ENCODE peak calls at places on chromosomes 13 and 19, in eight cellular contexts. T is GM19239; Z is M059J; X is nephron progenitor cell; F is substantia nigra; H is heart left ventricle; E is stimulated activated naive CD8-positive, alpha-beta T cell treated with anti-CD3 and anti-CD28 coated beads, Interleukin-15, Interleukin-2, amounts not matched to agents 100 U/mL and 50 U/mL, for 24 hours; M is activated T-helper 2 cell treated with anti-CD3 and anti-CD28 coated beads, Interferon-gamma antibody, Interleukin-2, Interleukin-4, amounts not matched to agents 10 μg/mL and 5 μg/mL and 100 μg/mL, durations not matched to agents 14 hours and 24 hours and 36 hours. S is an unnamed sample.

GRCh38 chr19:29484876-29485275 is 40.9 kb upstream of the VSTM2B start:
- DNase-seq in T (no peak), Z (no peak), X (no peak), F (no peak), H (peak; percentile 4), E (no peak), M (no peak), S (no peak)

GRCh38 chr13:67267136-67267535 is 37.0 kb upstream of the PCDH9 start:
- DNase-seq in T (no peak), Z (peak; percentile 2), X (no peak), F (no peak), H (no peak), E (no peak), M (no peak), S (no peak)

GRCh38 chr13:97653741-97654140 is 219.8 kb downstream of the RAP2A start:
- DNase-seq in T (no peak), Z (peak; percentile 27), X (no peak), F (no peak), H (no peak), E (no peak), M (no peak), S (no peak)

GRCh38 chr13:23639672-23640275 is 69.6 kb downstream of the TNFRSF19 start:
- DNase-seq in T (no peak), Z (no peak), X (no peak), F (no peak), H (no peak), E (no peak), M (no peak), S (no peak)

GRCh38 chr13:113448885-113449692 is 4.2 kb downstream of the ADPRHL1 start:
- DNase-seq in T (no peak), Z (no peak), X (no peak), F (peak; percentile 88), H (no peak), E (peak; percentile 56), M (peak; percentile 28), S (no peak)

GRCh38 chr13:75666646-75667351 is 30.7 kb downstream of the LMO7 start:
- DNase-seq in T (no peak), Z (peak; percentile 38), X (no peak), F (no peak), H (no peak), E (no peak), M (no peak), S (peak; percentile 51)

GRCh38 chr19:27746691-27747380 is 1466.1 kb downstream of the UQCRFS1 start:
- DNase-seq in T (no peak), Z (no peak), X (peak; percentile 30), F (peak; percentile 40), H (peak; percentile 36), E (peak; percentile 6), M (no peak), S (peak; percentile 34)

GRCh38 chr13:52925775-52926285 is 77.4 kb upstream of the PCDH8 start:
- DNase-seq in T (no peak), Z (no peak), X (no peak), F (no peak), H (peak; percentile 20), E (no peak), M (no peak), S (no peak)

GRCh38 chr19:18290250-18291018 is 9.0 kb upstream of the JUND start:
- DNase-seq in T (no peak), Z (no peak), X (no peak), F (peak; percentile 55), H (no peak), E (peak; percentile 97), M (peak; percentile 85), S (no peak)

GRCh38 chr13:24228852-24229458 is 68.4 kb downstream of the SPATA13 start:
- DNase-seq in T (no peak), Z (peak; percentile 55), X (peak; percentile 39), F (peak; percentile 15), H (no peak), E (peak; percentile 34), M (no peak), S (peak; percentile 67)

GRCh38 chr19:55474269-55475265 is 1.9 kb upstream of the ZNF628 start:
- DNase-seq in T (no peak), Z (peak; percentile 96), X (no peak), F (no peak), H (no peak), E (no peak), M (no peak), S (peak; percentile 95)

GRCh38 chr19:58395220-58395978 is at the start of gene RNF225:
- DNase-seq in T (no peak), Z (peak; percentile 33), X (no peak), F (no peak), H (no peak), E (no peak), M (no peak), S (peak; percentile 47)

GRCh38 chr13:72186730-72187422 is 319.9 kb upstream of the DACH1 start:
- DNase-seq in T (no peak), Z (no peak), X (no peak), F (no peak), H (no peak), E (no peak), M (no peak), S (no peak)

GRCh38 chr19:40216777-40217026 is 1.5 kb downstream of the TTC9B start:
- DNase-seq in T (no peak), Z (no peak), X (no peak), F (no peak), H (no peak), E (no peak), M (no peak), S (no peak)

GRCh38 chr19:29967623-29968022 is 25.6 kb downstream of the URI1 start:
- DNase-seq in T (no peak), Z (no peak), X (no peak), F (peak; percentile 18), H (no peak), E (no peak), M (no peak), S (no peak)

GRCh38 chr13:104111031-104111430 is 1044.8 kb upstream of the SLC10A2 start:
- DNase-seq in T (no peak), Z (no peak), X (no peak), F (no peak), H (no peak), E (no peak), M (no peak), S (no peak)

GRCh38 chr13:113491418-113491883 is 940 bp upstream of the DCUN1D2 start:
- DNase-seq in T (no peak), Z (peak; percentile 47), X (peak; percentile 54), F (peak; percentile 41), H (no peak), E (peak; percentile 10), M (no peak), S (peak; percentile 40)

GRCh38 chr19:19445911-19446361 is 40.5 kb downstream of the GATAD2A start:
- DNase-seq in T (no peak), Z (peak; percentile 51), X (no peak), F (no peak), H (no peak), E (peak; percentile 30), M (no peak), S (peak; percentile 49)

GRCh38 chr19:41327076-41327475 is 17.1 kb downstream of the CCDC97 start:
- DNase-seq in T (no peak), Z (no peak), X (no peak), F (no peak), H (no peak), E (no peak), M (no peak), S (no peak)

GRCh38 chr19:44435441-44435840 is 12.8 kb downstream of the ZNF229 start:
- DNase-seq in T (no peak), Z (no peak), X (no peak), F (no peak), H (no peak), E (no peak), M (no peak), S (no peak)

GRCh38 chr19:50874185-50874584 is 946 bp downstream of the KLK2 start:
- DNase-seq in T (no peak), Z (no peak), X (no peak), F (no peak), H (no peak), E (no peak), M (no peak), S (no peak)

GRCh38 chr13:20271441-20271840 is 39.3 kb upstream of the GJB6 start:
- DNase-seq in T (no peak), Z (no peak), X (no peak), F (no peak), H (no peak), E (no peak), M (no peak), S (no peak)

GRCh38 chr13:110479648-110480047 is 81.9 kb downstream of the RAB20 start:
- DNase-seq in T (no peak), Z (no peak), X (no peak), F (no peak), H (no peak), E (no peak), M (no peak), S (no peak)

GRCh38 chr19:37980419-37980975 is 73.5 kb downstream of the SIPA1L3 start:
- DNase-seq in T (no peak), Z (no peak), X (no peak), F (no peak), H (no peak), E (no peak), M (no peak), S (peak; percentile 98)

GRCh38 chr19:13817615-13818371 is 22.6 kb downstream of the ZSWIM4 start:
- DNase-seq in T (peak; percentile 64), Z (no peak), X (peak; percentile 75), F (no peak), H (no peak), E (no peak), M (no peak), S (no peak)

GRCh38 chr13:98994080-98994479 is 16.2 kb upstream of the DOCK9 start:
- DNase-seq in T (no peak), Z (no peak), X (no peak), F (no peak), H (no peak), E (no peak), M (no peak), S (no peak)

GRCh38 chr19:3055741-3056453 is 6.4 kb downstream of the TLE5 start:
- DNase-seq in T (no peak), Z (no peak), X (no peak), F (peak; percentile 85), H (no peak), E (no peak), M (no peak), S (peak; percentile 88)

GRCh38 chr13:106099765-106100164 is 435.7 kb downstream of the EFNB2 start:
- DNase-seq in T (no peak), Z (no peak), X (no peak), F (no peak), H (no peak), E (no peak), M (no peak), S (no peak)

GRCh38 chr13:45402641-45403040 is 15.5 kb downstream of the SLC25A30 start:
- DNase-seq in T (no peak), Z (no peak), X (no peak), F (no peak), H (peak; percentile 43), E (no peak), M (no peak), S (peak; percentile 64)

GRCh38 chr13:28981530-28981929 is 161.4 kb downstream of the MTUS2 start:
- DNase-seq in T (no peak), Z (no peak), X (no peak), F (no peak), H (peak; percentile 44), E (no peak), M (no peak), S (no peak)

GRCh38 chr19:6576869-6577281 is 14.1 kb downstream of the CD70 start:
- DNase-seq in T (no peak), Z (no peak), X (no peak), F (no peak), H (no peak), E (no peak), M (no peak), S (no peak)

GRCh38 chr19:18379803-18380747 is 5.9 kb upstream of the GDF15 start:
- DNase-seq in T (no peak), Z (peak; percentile 96), X (no peak), F (peak; percentile 14), H (peak; percentile 87), E (no peak), M (no peak), S (peak; percentile 96)